ENCODE peak calls at places on chromosomes 11 and 22, in seven cellular contexts. C is fibroblast of lung, A is fibroblast of mammary gland, Y is AG10803, N is cardiac fibroblast, W is Caco-2, X is epithelial cell of esophagus. S is an unnamed sample.
A peak's percentile ranks its signal among the peaks of the same experiment; 100 is the strongest.

GRCh38 chr22:49948958-49949913 is 11.3 kb upstream of the PIM3 start:
- DNase-seq in N (no peak), A (no peak), W (peak; percentile 39), Y (no peak), X (no peak), C (no peak), S (no peak)

GRCh38 chr11:121688860-121689614 is 236.3 kb upstream of the SORL1-AS1 start:
- DNase-seq in Y (no peak), A (no peak), X (no peak), W (peak; percentile 33), N (no peak), C (no peak), S (no peak)

GRCh38 chr22:39080052-39080762 is 3.1 kb downstream of the APOBEC3G start:
- DNase-seq in W (no peak), X (no peak), A (no peak), C (no peak), Y (no peak), N (no peak), S (no peak)

GRCh38 chr22:50627452-50627913 is 469 bp downstream of the ARSA start:
- DNase-seq in X (peak; percentile 23), W (peak; percentile 26), A (no peak), N (no peak), Y (no peak), C (no peak), S (no peak)

GRCh38 chr11:9001736-9002135 is 2.1 kb downstream of the NRIP3 start:
- DNase-seq in A (peak; percentile 85), W (no peak), C (peak; percentile 68), N (peak; percentile 92), Y (peak; percentile 80), X (peak; percentile 96), S (no peak)

GRCh38 chr11:102453286-102453797 is 777 bp upstream of the TMEM123 start:
- DNase-seq in C (no peak), X (peak; percentile 44), Y (no peak), A (peak; percentile 11), W (no peak), N (no peak), S (no peak)

GRCh38 chr22:32206774-32207758 is 2.2 kb upstream of the RFPL2 start:
- DNase-seq in X (peak; percentile 49), C (no peak), W (peak; percentile 41), Y (peak; percentile 12), A (peak; percentile 14), N (peak; percentile 27), S (no peak)

GRCh38 chr22:37510046-37510445 is 9.2 kb downstream of the CARD10 start:
- DNase-seq in A (no peak), X (no peak), Y (no peak), C (no peak), W (no peak), N (no peak), S (no peak)

GRCh38 chr11:25423436-25424184 is 908.3 kb upstream of the ANO3 start:
- DNase-seq in C (peak; percentile 92), Y (no peak), W (no peak), N (peak; percentile 55), A (peak; percentile 1), X (peak; percentile 51), S (no peak)

GRCh38 chr11:19868871-19869270 is 156.2 kb downstream of the NAV2 start:
- DNase-seq in Y (peak; percentile 32), X (no peak), A (no peak), C (no peak), N (no peak), W (no peak), S (no peak)

GRCh38 chr11:13924801-13925327 is 37.7 kb upstream of the SPON1 start:
- DNase-seq in Y (no peak), A (no peak), W (no peak), N (peak; percentile 3), X (no peak), C (no peak), S (no peak)

GRCh38 chr11:78299000-78299712 is 110.4 kb downstream of the USP35 start:
- DNase-seq in W (no peak), C (no peak), N (no peak), X (no peak), A (no peak), Y (no peak), S (no peak)

GRCh38 chr11:117295438-117296137 is 4.4 kb downstream of the BACE1-AS start:
- DNase-seq in W (no peak), A (no peak), N (no peak), X (no peak), Y (no peak), C (no peak), S (no peak)

GRCh38 chr22:35842954-35843353 is 125.3 kb downstream of the APOL5 start:
- DNase-seq in N (peak; percentile 58), C (peak; percentile 54), A (peak; percentile 49), Y (peak; percentile 53), X (peak; percentile 46), W (peak; percentile 62), S (no peak)

GRCh38 chr11:360326-361280 is 8.7 kb upstream of the B4GALNT4 start:
- DNase-seq in X (no peak), C (no peak), W (no peak), Y (no peak), N (no peak), A (no peak), S (no peak)

GRCh38 chr22:21020802-21021429 is 6.0 kb downstream of the P2RX6 start:
- DNase-seq in A (no peak), N (peak; percentile 15), Y (no peak), X (peak; percentile 35), W (no peak), C (no peak), S (no peak)

DNA sequence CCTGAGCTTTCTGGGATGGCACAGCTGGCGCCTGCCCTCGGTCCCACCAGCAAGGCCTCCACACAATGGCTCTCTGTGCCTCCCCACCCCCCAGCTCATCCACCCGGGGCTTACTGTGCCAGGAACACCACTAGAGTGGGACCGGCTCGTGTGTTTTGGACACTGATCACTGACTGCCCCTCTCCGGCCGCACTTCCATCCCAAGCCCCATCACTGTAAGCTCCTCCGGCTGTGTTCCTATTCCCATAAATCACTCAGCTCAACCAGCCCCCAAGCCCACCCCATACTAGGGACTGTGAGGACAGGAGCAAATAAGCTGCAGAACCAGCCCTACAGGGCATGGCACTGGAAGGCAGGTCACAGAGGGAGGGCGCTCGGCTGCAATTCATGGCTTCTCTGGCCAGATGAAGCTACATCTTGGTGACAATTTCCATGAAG is 7.3 kb downstream of the APBB1 start:
- DNase-seq in C (no peak), N (no peak), W (no peak), X (no peak), A (no peak), Y (no peak), S (no peak)
- TF ChIP-seq CTCF in C (no peak), N (no peak), W (no peak), X (no peak), A (no peak), Y (no peak), S (no peak)

GRCh38 chr11:64870893-64871849 is 7.2 kb downstream of the EHD1 start:
- DNase-seq in A (no peak), N (no peak), Y (no peak), C (no peak), W (peak; percentile 34), X (no peak), S (no peak)

GRCh38 chr11:64869571-64870175 is 8.7 kb downstream of the EHD1 start:
- DNase-seq in W (no peak), C (no peak), N (no peak), A (no peak), Y (no peak), X (no peak), S (peak; percentile 36)

GRCh38 chr11:64867748-64868462 is 10.5 kb downstream of the EHD1 start:
- DNase-seq in N (peak; percentile 42), C (no peak), W (no peak), A (no peak), X (peak; percentile 84), Y (no peak), S (no peak)

GRCh38 chr11:64870176-64870892 is 8.1 kb downstream of the EHD1 start:
- DNase-seq in N (peak; percentile 88), A (peak; percentile 81), W (peak; percentile 81), Y (peak; percentile 51), C (peak; percentile 66), X (peak; percentile 31), S (peak; percentile 40)

DNA sequence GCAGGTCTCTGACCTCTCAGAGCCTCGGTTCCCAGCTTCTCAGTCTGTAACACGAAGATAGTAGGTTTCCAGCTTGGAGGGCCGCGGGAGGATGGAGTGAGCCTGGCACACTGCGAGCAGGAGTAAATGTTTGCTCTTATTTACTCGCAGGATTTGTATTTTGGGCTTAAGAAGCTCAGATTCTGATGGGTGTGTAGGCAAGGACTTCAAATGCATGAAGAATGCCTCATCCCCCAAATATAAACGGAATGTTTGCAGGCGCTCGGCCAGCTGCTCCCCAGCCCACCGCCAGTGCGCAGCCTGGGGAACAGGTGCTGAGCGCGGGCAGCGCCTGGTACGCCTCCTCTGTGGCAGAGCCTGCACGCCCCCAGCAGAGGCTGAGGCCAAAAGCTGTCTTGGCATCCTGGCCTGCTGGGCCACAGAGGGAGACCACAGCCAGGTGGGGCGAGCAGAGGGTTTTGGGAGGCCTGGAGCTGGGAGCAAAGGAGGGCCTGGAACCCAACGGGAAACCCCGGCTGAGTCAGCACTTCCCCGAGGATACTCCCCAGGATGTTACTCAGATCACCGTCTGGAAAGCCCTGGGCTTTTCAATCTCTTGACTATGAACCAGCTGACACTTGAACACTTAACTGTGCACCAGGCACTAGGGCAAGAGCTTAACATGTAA is 9.4 kb downstream of the EHD1 start:
- DNase-seq in C (peak; percentile 87), N (peak; percentile 96), W (no peak), X (peak; percentile 91), A (peak; percentile 93), Y (peak; percentile 83), S (no peak)
- TF ChIP-seq CTCF in C (no peak), N (no peak), W (no peak), X (no peak), A (no peak), Y (no peak), S (no peak)

DNA sequence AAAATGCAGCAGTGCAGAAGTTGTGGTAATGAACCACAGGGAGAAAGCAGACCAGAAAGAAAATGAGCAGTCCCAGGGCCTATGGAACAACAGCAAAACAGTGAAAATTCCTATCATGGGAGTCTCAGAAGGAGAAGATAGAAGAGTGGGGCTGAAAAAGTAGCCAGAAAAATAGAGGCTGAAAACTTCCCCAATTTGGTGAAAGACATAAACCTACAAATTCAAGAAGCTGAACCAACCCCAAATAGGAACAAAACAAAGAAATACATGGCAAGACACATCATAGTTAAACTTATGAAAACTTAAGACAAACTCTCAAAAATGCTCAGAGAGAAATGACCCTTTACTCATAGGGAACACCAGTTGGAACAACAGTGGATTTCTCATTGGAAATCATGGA is 11.4 kb downstream of the FGF19 start:
- DNase-seq in Y (no peak), N (no peak), X (no peak), W (no peak), A (no peak), C (no peak), S (no peak)
- TF ChIP-seq CTCF in Y (no peak), N (no peak), X (no peak), W (no peak), A (no peak), C (no peak), S (no peak)

DNA sequence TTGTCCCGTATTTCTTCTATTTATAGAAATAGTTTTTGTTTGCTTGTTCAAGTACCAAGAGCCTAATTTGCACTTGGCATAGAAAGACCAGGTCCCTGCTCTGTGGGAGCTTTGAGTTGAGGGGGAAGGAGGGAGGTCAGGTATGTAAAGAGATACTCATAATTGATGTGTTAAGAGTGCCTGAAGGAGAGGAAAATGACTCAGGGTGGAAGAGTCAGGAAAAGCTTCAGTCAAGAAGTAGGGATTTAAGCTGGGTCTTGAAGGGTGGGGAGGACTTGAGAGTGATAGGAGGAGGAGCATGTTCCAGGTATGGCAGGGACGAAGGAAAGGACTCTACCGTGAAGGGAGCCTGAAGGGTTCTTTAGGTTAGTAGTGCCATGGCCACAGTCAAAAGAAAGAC is 9.0 kb downstream of the RBX1 start:
- DNase-seq in N (no peak), C (no peak), W (no peak), Y (no peak), A (no peak), X (peak; percentile 52), S (no peak)
- TF ChIP-seq CTCF in N (no peak), C (no peak), W (no peak), Y (no peak), A (no peak), X (no peak), S (no peak)

S was measured in progenitor cell of endocrine pancreas.